ENCODE peak calls at places on chromosomes 16 and 17, in eight cellular contexts. J is astrocyte of the hippocampus; L is GF-D8; X is AG04450; C is cardiac muscle cell; T is left colon; M is NCI-H1048; V is effector CD4-positive, alpha-beta T cell. Q is an unnamed sample.

GRCh38 chr16:14132696-14133048 is 61.6 kb downstream of the MRTFB start:
- DNase-seq in J (peak; percentile 17), L (no peak), X (peak; percentile 4), C (no peak), T (no peak), M (no peak), V (no peak), Q (no peak)

GRCh38 chr17:58329808-58330543 is 1.4 kb upstream of the TSPOAP1 start:
- DNase-seq in J (no peak), L (peak; percentile 100), X (no peak), C (no peak), T (no peak), M (no peak), V (no peak), Q (no peak)

GRCh38 chr17:60229189-60229802 is 79.5 kb downstream of the CA4 start:
- DNase-seq in J (no peak), L (no peak), X (no peak), C (peak; percentile 13), T (no peak), M (no peak), V (no peak), Q (no peak)

GRCh38 chr16:21626659-21627277 is 25.6 kb downstream of the IGSF6 start:
- DNase-seq in J (peak; percentile 52), L (peak; percentile 91), X (peak; percentile 42), C (peak; percentile 82), T (no peak), M (no peak), V (no peak), Q (peak; percentile 42)

GRCh38 chr17:50715471-50715870 is 3.9 kb upstream of the LUC7L3 start:
- DNase-seq in J (no peak), L (no peak), X (no peak), C (peak; percentile 29), T (no peak), M (no peak), V (no peak), Q (no peak)

GRCh38 chr17:13952252-13952721 is 117.0 kb upstream of the COX10 start:
- DNase-seq in J (no peak), L (no peak), X (no peak), C (no peak), T (no peak), M (no peak), V (no peak), Q (no peak)

GRCh38 chr16:81625544-81626152 is 153.4 kb upstream of the PLCG2 start:
- DNase-seq in J (peak; percentile 90), L (no peak), X (no peak), C (no peak), T (peak; percentile 31), M (no peak), V (no peak), Q (no peak)

GRCh38 chr16:30747331-30747730 is 894 bp upstream of the PHKG2 start:
- DNase-seq in J (peak; percentile 54), L (no peak), X (no peak), C (peak; percentile 18), T (no peak), M (no peak), V (no peak), Q (no peak)

GRCh38 chr17:77140878-77141767 is at the start of gene SEC14L1:
- DNase-seq in J (peak; percentile 68), L (no peak), X (no peak), C (peak; percentile 33), T (peak; percentile 59), M (no peak), V (peak; percentile 14), Q (peak; percentile 11)

GRCh38 chr17:77609553-77610517 is 348.7 kb upstream of the TNRC6C start:
- DNase-seq in J (no peak), L (peak; percentile 20), X (no peak), C (no peak), T (no peak), M (no peak), V (peak; percentile 49), Q (peak; percentile 67)

GRCh38 chr17:39704821-39705551 is 5.1 kb downstream of the ERBB2 start:
- DNase-seq in J (peak; percentile 77), L (no peak), X (no peak), C (peak; percentile 14), T (no peak), M (no peak), V (no peak), Q (no peak)

GRCh38 chr16:66936889-66937554 is 1.7 kb downstream of the CES2 start:
- DNase-seq in J (no peak), L (no peak), X (no peak), C (no peak), T (no peak), M (no peak), V (no peak), Q (no peak)

GRCh38 chr16:58510097-58510775 is 5.1 kb upstream of the SETD6 start:
- DNase-seq in J (no peak), L (no peak), X (no peak), C (no peak), T (no peak), M (no peak), V (no peak), Q (no peak)

GRCh38 chr17:27563532-27563931 is 67.5 kb upstream of the LGALS9 start:
- DNase-seq in J (no peak), L (no peak), X (no peak), C (no peak), T (no peak), M (no peak), V (no peak), Q (no peak)

GRCh38 chr16:16048904-16049582 is 99.6 kb downstream of the ABCC1 start:
- DNase-seq in J (no peak), L (no peak), X (no peak), C (no peak), T (no peak), M (no peak), V (no peak), Q (no peak)

GRCh38 chr17:78600181-78600651 is 23.0 kb upstream of the DNAH17 start:
- DNase-seq in J (peak; percentile 83), L (no peak), X (no peak), C (peak; percentile 66), T (no peak), M (no peak), V (no peak), Q (no peak)

GRCh38 chr17:1890758-1891450 is 61.1 kb downstream of the RPA1 start:
- DNase-seq in J (no peak), L (no peak), X (no peak), C (no peak), T (no peak), M (no peak), V (no peak), Q (peak; percentile 31)

GRCh38 chr17:48594412-48595106 is 980 bp upstream of the HOXB5 start:
- DNase-seq in J (peak; percentile 30), L (no peak), X (no peak), C (no peak), T (no peak), M (no peak), V (no peak), Q (no peak)

GRCh38 chr17:64226132-64226531 is 36.9 kb downstream of the TEX2 start:
- DNase-seq in J (no peak), L (no peak), X (no peak), C (peak; percentile 30), T (no peak), M (no peak), V (no peak), Q (no peak)

GRCh38 chr16:55033225-55034156 is 102.8 kb downstream of the IRX5 start:
- DNase-seq in J (no peak), L (no peak), X (no peak), C (no peak), T (no peak), M (no peak), V (no peak), Q (no peak)

GRCh38 chr17:66964083-66964771 is at the start of gene CACNG4:
- DNase-seq in J (peak; percentile 67), L (no peak), X (no peak), C (no peak), T (no peak), M (no peak), V (no peak), Q (no peak)

GRCh38 chr16:68995011-68995504 is 110.4 kb upstream of the HAS3 start:
- DNase-seq in J (peak; percentile 32), L (no peak), X (no peak), C (peak; percentile 51), T (no peak), M (no peak), V (no peak), Q (no peak)

GRCh38 chr17:19867654-19868395 is at the start of gene ULK2:
- DNase-seq in J (peak; percentile 92), L (no peak), X (peak; percentile 21), C (peak; percentile 87), T (peak; percentile 57), M (peak; percentile 43), V (peak; percentile 3), Q (peak; percentile 41)

GRCh38 chr17:65400701-65401100 is 160.7 kb downstream of the AXIN2 start:
- DNase-seq in J (no peak), L (no peak), X (no peak), C (no peak), T (no peak), M (no peak), V (no peak), Q (no peak)

GRCh38 chr17:43327421-43327820 is 71.4 kb upstream of the ARL4D start:
- DNase-seq in J (peak; percentile 16), L (no peak), X (no peak), C (peak; percentile 8), T (no peak), M (no peak), V (no peak), Q (no peak)

GRCh38 chr16:85372627-85373372 is 240.3 kb upstream of the GSE1 start:
- DNase-seq in J (peak; percentile 75), L (peak; percentile 84), X (no peak), C (peak; percentile 49), T (no peak), M (no peak), V (no peak), Q (no peak)

GRCh38 chr16:82653550-82654511 is 27.1 kb downstream of the CDH13 start:
- DNase-seq in J (peak; percentile 89), L (no peak), X (peak; percentile 82), C (peak; percentile 91), T (no peak), M (no peak), V (peak; percentile 41), Q (peak; percentile 72)